ENCODE peak calls at places on chromosome 2, in eight cellular contexts. G, D, W, X, H, P, V and N are unnamed samples.

GRCh38 chr2:75464348-75464946 is 96.3 kb downstream of the EVA1A start:
- DNase-seq in V (no peak), D (no peak), H (peak; percentile 22), X (peak; percentile 15), P (no peak), W (peak; percentile 28), G (peak; percentile 69), N (peak; percentile 12)

GRCh38 chr2:205914736-205915510 is 171.1 kb downstream of the INO80D start:
- DNase-seq in G (no peak), D (no peak), P (no peak), V (no peak), W (no peak), X (no peak), H (peak; percentile 65), N (no peak)

GRCh38 chr2:26901326-26902183 is 53.6 kb downstream of the DPYSL5 start:
- DNase-seq in X (no peak), D (no peak), G (no peak), H (peak; percentile 77), P (peak; percentile 58), W (no peak), V (no peak), N (no peak)

GRCh38 chr2:54520687-54521086 is 64.6 kb downstream of the SPTBN1 start:
- DNase-seq in G (peak; percentile 27), W (peak; percentile 26), D (no peak), X (no peak), H (no peak), P (no peak), V (no peak), N (no peak)

GRCh38 chr2:160384791-160385190 is 108.8 kb downstream of the RBMS1 start:
- DNase-seq in G (no peak), P (no peak), W (no peak), D (no peak), X (no peak), H (no peak), V (no peak), N (no peak)

GRCh38 chr2:163919717-163920116 is 183.9 kb upstream of the FIGN start:
- DNase-seq in P (no peak), X (no peak), D (no peak), G (no peak), V (no peak), W (no peak), H (no peak), N (no peak)

GRCh38 chr2:219645631-219646527 is 18.4 kb downstream of the SLC4A3 start:
- DNase-seq in H (no peak), D (no peak), W (peak; percentile 34), G (peak; percentile 29), X (no peak), P (no peak), V (no peak), N (no peak)

GRCh38 chr2:61660511-61661388 is 122.6 kb upstream of the XPO1 start:
- DNase-seq in G (peak; percentile 6), W (no peak), D (no peak), P (peak; percentile 17), V (no peak), X (peak; percentile 63), H (no peak), N (no peak)

GRCh38 chr2:53302455-53302854 is 465.1 kb upstream of the CHAC2 start:
- DNase-seq in W (no peak), V (no peak), X (no peak), D (no peak), G (no peak), P (no peak), H (no peak), N (no peak)

GRCh38 chr2:31384351-31384750 is 30.2 kb downstream of the XDH start:
- DNase-seq in G (no peak), H (no peak), V (peak; percentile 63), X (no peak), D (no peak), P (no peak), W (peak; percentile 9), N (no peak)

GRCh38 chr2:222572264-222572721 is 83.6 kb downstream of the FARSB start:
- DNase-seq in D (no peak), V (no peak), X (no peak), H (no peak), G (no peak), P (no peak), W (no peak), N (no peak)